ENCODE peak calls at places on chromosomes 6 and 20, in eight cellular contexts. A, B, D, W, I, Q, J and P are unnamed samples.

GRCh38 chr20:8489094-8489883 is 357.2 kb downstream of the PLCB1 start:
- DNase-seq in W (no peak), Q (no peak), J (no peak), A (no peak), D (no peak), B (no peak), I (no peak), P (no peak)

GRCh38 chr6:26556263-26557070 is 18.3 kb downstream of the HMGN4 start:
- DNase-seq in B (peak), Q (peak), W (no peak), A (peak), J (no peak), I (peak), D (no peak), P (peak)

GRCh38 chr20:61378694-61379093 is 126.6 kb downstream of the CDH4 start:
- DNase-seq in W (no peak), Q (no peak), D (no peak), B (no peak), A (no peak), I (no peak), J (no peak), P (no peak)

GRCh38 chr6:41046084-41046483 is 3.8 kb downstream of the TSPO2 start:
- DNase-seq in A (no peak), J (no peak), B (no peak), D (no peak), I (no peak), W (no peak), Q (no peak), P (no peak)

GRCh38 chr20:1466211-1467081 is at the start of gene NSFL1C:
- DNase-seq in B (peak), I (peak), D (peak), J (peak), W (peak), A (peak), Q (peak), P (peak)

GRCh38 chr20:10586296-10586695 is 87.5 kb downstream of the JAG1 start:
- DNase-seq in D (no peak), I (no peak), Q (no peak), W (no peak), J (no peak), A (no peak), B (no peak), P (no peak)

GRCh38 chr6:5439749-5440148 is 178.4 kb downstream of the FARS2 start:
- DNase-seq in A (no peak), W (no peak), Q (no peak), B (no peak), I (peak), J (no peak), D (no peak), P (no peak)

GRCh38 chr6:35343092-35343834 is 905 bp downstream of the PPARD start:
- DNase-seq in Q (no peak), J (no peak), B (no peak), W (no peak), I (peak), A (no peak), D (no peak), P (peak)

GRCh38 chr6:136980070-136980469 is 58.0 kb downstream of the SLC35D3 start:
- DNase-seq in W (no peak), D (no peak), J (no peak), I (no peak), B (no peak), A (no peak), Q (no peak), P (no peak)

GRCh38 chr6:146260886-146261285 is 232.0 kb downstream of the GRM1 start:
- DNase-seq in B (no peak), I (no peak), D (no peak), Q (no peak), A (no peak), J (no peak), W (no peak), P (no peak)

GRCh38 chr6:157442296-157442695 is 61.3 kb downstream of the ZDHHC14 start:
- DNase-seq in W (no peak), J (no peak), Q (no peak), I (peak), A (no peak), B (peak), D (no peak), P (peak)

GRCh38 chr20:51923611-51924010 is 121.3 kb upstream of the SALL4 start:
- DNase-seq in B (no peak), W (no peak), D (no peak), A (no peak), Q (no peak), J (no peak), I (no peak), P (no peak)

GRCh38 chr6:13081189-13081563 is 247.2 kb downstream of the TBC1D7 start:
- DNase-seq in D (no peak), J (no peak), I (no peak), B (no peak), A (no peak), Q (no peak), W (no peak), P (no peak)

GRCh38 chr6:142715386-142715785 is 229.6 kb downstream of the HIVEP2 start:
- DNase-seq in I (no peak), A (no peak), B (no peak), Q (no peak), D (no peak), J (no peak), W (no peak), P (no peak)

GRCh38 chr20:6007094-6007528 is 46.7 kb downstream of the LRRN4 start:
- DNase-seq in J (no peak), A (no peak), W (no peak), I (no peak), D (no peak), B (no peak), Q (no peak), P (peak)

GRCh38 chr6:6221829-6222535 is 98.5 kb downstream of the F13A1 start:
- DNase-seq in B (no peak), W (no peak), A (no peak), I (no peak), Q (no peak), J (no peak), D (no peak), P (no peak)